ENCODE peak calls at places on chromosomes 7 and 10, in five cellular contexts. One of them, this sample, is unnamed.

GRCh38 chr7:380226-380550 is 90.2 kb downstream of the FOXL3 start:
- DNase-seq in activated naive CD4-positive, alpha-beta T cell treated with anti-CD3 and anti-CD28 coated beads, Interleukin-2, amount 50 U/mL, for 72 hours: no peak
- DNase-seq in endothelial cell: no peak
- DNase-seq in uterus: no peak
- DNase-seq in stomach: peak
- DNase-seq in this sample: no peak

GRCh38 chr7:130695840-130696239 is 9.5 kb upstream of the TSGA13 start:
- DNase-seq in activated naive CD4-positive, alpha-beta T cell treated with anti-CD3 and anti-CD28 coated beads, Interleukin-2, amount 50 U/mL, for 72 hours: no peak
- DNase-seq in endothelial cell: no peak
- DNase-seq in uterus: no peak
- DNase-seq in stomach: no peak
- DNase-seq in this sample: no peak

GRCh38 chr10:75070478-75071163 is 40.8 kb upstream of the SAMD8 start:
- DNase-seq in activated naive CD4-positive, alpha-beta T cell treated with anti-CD3 and anti-CD28 coated beads, Interleukin-2, amount 50 U/mL, for 72 hours: no peak
- DNase-seq in endothelial cell: no peak
- DNase-seq in uterus: no peak
- DNase-seq in stomach: no peak
- DNase-seq in this sample: no peak

GRCh38 chr7:140546947-140547346 is 67.6 kb upstream of the MKRN1 start:
- DNase-seq in activated naive CD4-positive, alpha-beta T cell treated with anti-CD3 and anti-CD28 coated beads, Interleukin-2, amount 50 U/mL, for 72 hours: no peak
- DNase-seq in endothelial cell: no peak
- DNase-seq in uterus: no peak
- DNase-seq in stomach: no peak
- DNase-seq in this sample: no peak

GRCh38 chr7:42237891-42238531 is 1.0 kb upstream of the GLI3 start:
- DNase-seq in activated naive CD4-positive, alpha-beta T cell treated with anti-CD3 and anti-CD28 coated beads, Interleukin-2, amount 50 U/mL, for 72 hours: no peak
- DNase-seq in endothelial cell: peak
- DNase-seq in uterus: peak
- DNase-seq in stomach: no peak
- DNase-seq in this sample: peak

GRCh38 chr10:97570789-97571536 is 1.6 kb upstream of the ANKRD2 start:
- DNase-seq in activated naive CD4-positive, alpha-beta T cell treated with anti-CD3 and anti-CD28 coated beads, Interleukin-2, amount 50 U/mL, for 72 hours: no peak
- DNase-seq in endothelial cell: no peak
- DNase-seq in uterus: no peak
- DNase-seq in stomach: no peak
- DNase-seq in this sample: no peak

GRCh38 chr7:112272921-112273561 is 66.5 kb downstream of the ZNF277 start:
- DNase-seq in activated naive CD4-positive, alpha-beta T cell treated with anti-CD3 and anti-CD28 coated beads, Interleukin-2, amount 50 U/mL, for 72 hours: no peak
- DNase-seq in endothelial cell: no peak
- DNase-seq in uterus: no peak
- DNase-seq in stomach: no peak
- DNase-seq in this sample: no peak

GRCh38 chr7:91852263-91852741 is 28.2 kb downstream of the MTERF1 start:
- DNase-seq in activated naive CD4-positive, alpha-beta T cell treated with anti-CD3 and anti-CD28 coated beads, Interleukin-2, amount 50 U/mL, for 72 hours: no peak
- DNase-seq in endothelial cell: no peak
- DNase-seq in uterus: no peak
- DNase-seq in stomach: no peak
- DNase-seq in this sample: no peak

GRCh38 chr10:123287594-123288247 is 133.5 kb downstream of the BUB3 start:
- DNase-seq in activated naive CD4-positive, alpha-beta T cell treated with anti-CD3 and anti-CD28 coated beads, Interleukin-2, amount 50 U/mL, for 72 hours: peak
- DNase-seq in endothelial cell: no peak
- DNase-seq in uterus: no peak
- DNase-seq in stomach: no peak
- DNase-seq in this sample: no peak

GRCh38 chr7:48085433-48085791 is 3.7 kb upstream of the UPP1 start:
- DNase-seq in activated naive CD4-positive, alpha-beta T cell treated with anti-CD3 and anti-CD28 coated beads, Interleukin-2, amount 50 U/mL, for 72 hours: no peak
- DNase-seq in endothelial cell: no peak
- DNase-seq in uterus: no peak
- DNase-seq in stomach: no peak
- DNase-seq in this sample: no peak

GRCh38 chr10:123916775-123917174 is 25.2 kb upstream of the CPXM2 start:
- DNase-seq in activated naive CD4-positive, alpha-beta T cell treated with anti-CD3 and anti-CD28 coated beads, Interleukin-2, amount 50 U/mL, for 72 hours: no peak
- DNase-seq in endothelial cell: no peak
- DNase-seq in uterus: no peak
- DNase-seq in stomach: no peak
- DNase-seq in this sample: no peak

GRCh38 chr10:119370972-119371703 is 163.8 kb downstream of the GRK5 start:
- DNase-seq in activated naive CD4-positive, alpha-beta T cell treated with anti-CD3 and anti-CD28 coated beads, Interleukin-2, amount 50 U/mL, for 72 hours: no peak
- DNase-seq in endothelial cell: peak
- DNase-seq in uterus: peak
- DNase-seq in stomach: no peak
- DNase-seq in this sample: peak

GRCh38 chr10:122326385-122326784 is 48.1 kb upstream of the PLEKHA1 start:
- DNase-seq in activated naive CD4-positive, alpha-beta T cell treated with anti-CD3 and anti-CD28 coated beads, Interleukin-2, amount 50 U/mL, for 72 hours: no peak
- DNase-seq in endothelial cell: no peak
- DNase-seq in uterus: no peak
- DNase-seq in stomach: no peak
- DNase-seq in this sample: no peak

GRCh38 chr7:123724725-123725381 is 23.9 kb downstream of the WASL start:
- DNase-seq in activated naive CD4-positive, alpha-beta T cell treated with anti-CD3 and anti-CD28 coated beads, Interleukin-2, amount 50 U/mL, for 72 hours: no peak
- DNase-seq in endothelial cell: no peak
- DNase-seq in uterus: no peak
- DNase-seq in stomach: no peak
- DNase-seq in this sample: no peak

GRCh38 chr7:158856883-158857668 is 718 bp downstream of the DYNC2I1 start:
- DNase-seq in activated naive CD4-positive, alpha-beta T cell treated with anti-CD3 and anti-CD28 coated beads, Interleukin-2, amount 50 U/mL, for 72 hours: no peak
- DNase-seq in endothelial cell: no peak
- DNase-seq in uterus: no peak
- DNase-seq in stomach: no peak
- DNase-seq in this sample: no peak

GRCh38 chr7:82335927-82336326 is 107.7 kb downstream of the CACNA2D1 start:
- DNase-seq in activated naive CD4-positive, alpha-beta T cell treated with anti-CD3 and anti-CD28 coated beads, Interleukin-2, amount 50 U/mL, for 72 hours: no peak
- DNase-seq in endothelial cell: no peak
- DNase-seq in uterus: no peak
- DNase-seq in stomach: no peak
- DNase-seq in this sample: no peak

GRCh38 chr10:33791295-33791694 is 456.8 kb upstream of the NRP1 start:
- DNase-seq in activated naive CD4-positive, alpha-beta T cell treated with anti-CD3 and anti-CD28 coated beads, Interleukin-2, amount 50 U/mL, for 72 hours: no peak
- DNase-seq in endothelial cell: no peak
- DNase-seq in uterus: no peak
- DNase-seq in stomach: no peak
- DNase-seq in this sample: no peak

GRCh38 chr10:89228962-89229361 is 21.8 kb upstream of the CH25H start:
- DNase-seq in activated naive CD4-positive, alpha-beta T cell treated with anti-CD3 and anti-CD28 coated beads, Interleukin-2, amount 50 U/mL, for 72 hours: no peak
- DNase-seq in endothelial cell: no peak
- DNase-seq in uterus: no peak
- DNase-seq in stomach: no peak
- DNase-seq in this sample: no peak

GRCh38 chr7:22662490-22663145 is 64.4 kb upstream of the IL6 start:
- DNase-seq in activated naive CD4-positive, alpha-beta T cell treated with anti-CD3 and anti-CD28 coated beads, Interleukin-2, amount 50 U/mL, for 72 hours: no peak
- DNase-seq in endothelial cell: no peak
- DNase-seq in uterus: no peak
- DNase-seq in stomach: no peak
- DNase-seq in this sample: no peak

GRCh38 chr7:48154792-48155413 is 16.4 kb upstream of the ABCA13 start:
- DNase-seq in activated naive CD4-positive, alpha-beta T cell treated with anti-CD3 and anti-CD28 coated beads, Interleukin-2, amount 50 U/mL, for 72 hours: peak
- DNase-seq in endothelial cell: peak
- DNase-seq in uterus: no peak
- DNase-seq in stomach: no peak
- DNase-seq in this sample: no peak

GRCh38 chr7:81618400-81619014 is 151.3 kb downstream of the HGF start:
- DNase-seq in activated naive CD4-positive, alpha-beta T cell treated with anti-CD3 and anti-CD28 coated beads, Interleukin-2, amount 50 U/mL, for 72 hours: no peak
- DNase-seq in endothelial cell: no peak
- DNase-seq in uterus: no peak
- DNase-seq in stomach: no peak
- DNase-seq in this sample: no peak

GRCh38 chr7:38916396-38916795 is 7.4 kb upstream of the VPS41 start:
- DNase-seq in activated naive CD4-positive, alpha-beta T cell treated with anti-CD3 and anti-CD28 coated beads, Interleukin-2, amount 50 U/mL, for 72 hours: no peak
- DNase-seq in endothelial cell: no peak
- DNase-seq in uterus: no peak
- DNase-seq in stomach: no peak
- DNase-seq in this sample: no peak

GRCh38 chr10:45470098-45471012 is 96.3 kb downstream of the ALOX5 start:
- DNase-seq in activated naive CD4-positive, alpha-beta T cell treated with anti-CD3 and anti-CD28 coated beads, Interleukin-2, amount 50 U/mL, for 72 hours: peak
- DNase-seq in endothelial cell: no peak
- DNase-seq in uterus: no peak
- DNase-seq in stomach: no peak
- DNase-seq in this sample: no peak

GRCh38 chr7:25037325-25037724 is 57.3 kb upstream of the OSBPL3 start:
- DNase-seq in activated naive CD4-positive, alpha-beta T cell treated with anti-CD3 and anti-CD28 coated beads, Interleukin-2, amount 50 U/mL, for 72 hours: no peak
- DNase-seq in endothelial cell: no peak
- DNase-seq in uterus: no peak
- DNase-seq in stomach: no peak
- DNase-seq in this sample: no peak

GRCh38 chr10:88245974-88246511 is 337.1 kb downstream of the RNLS start:
- DNase-seq in activated naive CD4-positive, alpha-beta T cell treated with anti-CD3 and anti-CD28 coated beads, Interleukin-2, amount 50 U/mL, for 72 hours: no peak
- DNase-seq in endothelial cell: no peak
- DNase-seq in uterus: peak
- DNase-seq in stomach: no peak
- DNase-seq in this sample: peak

GRCh38 chr10:13716161-13717071 is 129.7 kb downstream of the PRPF18 start:
- DNase-seq in activated naive CD4-positive, alpha-beta T cell treated with anti-CD3 and anti-CD28 coated beads, Interleukin-2, amount 50 U/mL, for 72 hours: no peak
- DNase-seq in endothelial cell: no peak
- DNase-seq in uterus: no peak
- DNase-seq in stomach: no peak
- DNase-seq in this sample: peak

GRCh38 chr10:52771534-52772455 is 789 bp downstream of the MBL2 start:
- DNase-seq in activated naive CD4-positive, alpha-beta T cell treated with anti-CD3 and anti-CD28 coated beads, Interleukin-2, amount 50 U/mL, for 72 hours: no peak
- DNase-seq in endothelial cell: no peak
- DNase-seq in uterus: no peak
- DNase-seq in stomach: no peak
- DNase-seq in this sample: no peak

GRCh38 chr7:33707427-33707826 is 197.9 kb upstream of the BMPER start:
- DNase-seq in activated naive CD4-positive, alpha-beta T cell treated with anti-CD3 and anti-CD28 coated beads, Interleukin-2, amount 50 U/mL, for 72 hours: no peak
- DNase-seq in endothelial cell: no peak
- DNase-seq in uterus: no peak
- DNase-seq in stomach: no peak
- DNase-seq in this sample: no peak

GRCh38 chr7:143002106-143002505 is 24.8 kb downstream of the OR9A2 start:
- DNase-seq in activated naive CD4-positive, alpha-beta T cell treated with anti-CD3 and anti-CD28 coated beads, Interleukin-2, amount 50 U/mL, for 72 hours: no peak
- DNase-seq in endothelial cell: no peak
- DNase-seq in uterus: no peak
- DNase-seq in stomach: no peak
- DNase-seq in this sample: no peak

This sample was measured in tibial nerve.